ENCODE peak calls at places on chromosomes 7 and 10, in nine cellular contexts. Y is mammary epithelial cell, L is PC-9, X is upper lobe of right lung, Q is lower leg skin, J is dorsolateral prefrontal cortex, K is GM06990, V is OCI-LY7, U is lower lobe of right lung. F is an unnamed sample.

GRCh38 chr10:25017247-25017590 is 807 bp downstream of the THNSL1 start:
- DNase-seq in Y (no peak), L (no peak), X (no peak), Q (no peak), J (peak), K (no peak), V (no peak), U (no peak), F (no peak)

GRCh38 chr10:5496261-5497250 is 2.8 kb downstream of the CALML5 start:
- DNase-seq in Y (no peak), L (peak), X (peak), Q (no peak), J (no peak), K (no peak), V (no peak), U (no peak), F (no peak)

GRCh38 chr10:69662901-69663300 is 32.9 kb downstream of the FAM241B start:
- DNase-seq in Y (no peak), L (no peak), X (no peak), Q (no peak), J (no peak), K (no peak), V (no peak), U (peak), F (no peak)

GRCh38 chr10:114103286-114103685 is 59.6 kb downstream of the ADRB1 start:
- DNase-seq in Y (peak), L (peak), X (no peak), Q (no peak), J (no peak), K (no peak), V (peak), U (no peak), F (no peak)

GRCh38 chr7:87404674-87405073 is 59.2 kb downstream of the CROT start:
- DNase-seq in Y (no peak), L (no peak), X (no peak), Q (no peak), J (no peak), K (no peak), V (no peak), U (no peak), F (no peak)

GRCh38 chr7:106102387-106102966 is 9.6 kb downstream of the SYPL1 start:
- DNase-seq in Y (no peak), L (no peak), X (no peak), Q (no peak), J (no peak), K (no peak), V (no peak), U (no peak), F (no peak)

GRCh38 chr7:28137471-28137870 is 43.1 kb downstream of the JAZF1 start:
- DNase-seq in Y (no peak), L (no peak), X (no peak), Q (no peak), J (no peak), K (no peak), V (no peak), U (no peak), F (no peak)

GRCh38 chr7:130494480-130494879 is 2.6 kb downstream of the MEST start:
- DNase-seq in Y (no peak), L (no peak), X (no peak), Q (no peak), J (no peak), K (no peak), V (no peak), U (no peak), F (no peak)

GRCh38 chr10:114347191-114347739 is 57.0 kb downstream of the AFAP1L2 start:
- DNase-seq in Y (no peak), L (no peak), X (no peak), Q (no peak), J (no peak), K (no peak), V (no peak), U (no peak), F (no peak)

GRCh38 chr10:121792198-121792597 is 135.6 kb downstream of the ATE1 start:
- DNase-seq in Y (no peak), L (no peak), X (no peak), Q (no peak), J (no peak), K (no peak), V (no peak), U (no peak), F (no peak)

GRCh38 chr10:61784354-61785131 is 117.0 kb upstream of the ARID5B start:
- DNase-seq in Y (no peak), L (no peak), X (no peak), Q (no peak), J (no peak), K (no peak), V (no peak), U (no peak), F (no peak)

GRCh38 chr10:130728531-130729215 is 582.8 kb downstream of the TCERG1L start:
- DNase-seq in Y (no peak), L (no peak), X (peak), Q (no peak), J (no peak), K (no peak), V (no peak), U (no peak), F (no peak)

DNA sequence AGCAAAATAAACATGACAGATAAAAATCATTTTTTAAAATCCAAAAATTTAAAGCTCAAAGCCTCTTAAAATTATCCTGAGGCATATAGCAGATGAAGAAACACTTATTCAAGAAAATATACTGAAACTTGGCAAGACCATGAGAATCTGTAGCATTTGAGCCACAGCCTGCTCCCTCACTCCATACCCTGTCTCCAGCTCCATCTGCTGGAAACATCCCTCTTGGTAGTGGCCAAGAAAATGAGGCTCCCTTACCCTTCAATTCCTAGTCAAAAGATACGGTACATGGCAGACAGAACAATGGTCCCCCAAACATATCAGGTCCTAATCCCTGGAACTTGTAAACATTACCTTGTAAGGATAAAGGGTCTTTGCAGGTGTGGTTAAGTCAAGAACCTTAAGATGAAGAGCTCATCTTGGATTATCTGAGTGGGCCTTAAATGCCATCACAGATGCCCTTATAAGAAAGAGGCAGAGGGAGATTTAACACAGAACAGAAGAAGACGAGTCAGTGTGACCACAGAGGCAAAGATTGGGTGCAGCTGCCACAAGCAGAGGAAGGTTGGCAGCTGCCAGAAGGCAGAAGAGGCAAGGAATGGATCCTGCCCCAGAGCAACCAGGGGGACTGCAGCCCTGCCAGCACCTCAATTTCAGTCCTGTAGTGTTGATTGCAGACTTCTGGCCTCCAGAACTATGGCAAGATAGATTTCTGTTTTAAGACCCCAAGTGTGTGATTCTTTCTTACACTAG is 149.4 kb downstream of the ZNF248 start:
- DNase-seq in Y (no peak), L (no peak), X (no peak), Q (no peak), J (no peak), K (no peak), V (no peak), U (no peak), F (no peak)
- TF ChIP-seq CTCF in Y (no peak), L (no peak), X (no peak), Q (no peak), J (no peak), K (no peak), V (no peak), U (no peak), F (no peak)

DNA sequence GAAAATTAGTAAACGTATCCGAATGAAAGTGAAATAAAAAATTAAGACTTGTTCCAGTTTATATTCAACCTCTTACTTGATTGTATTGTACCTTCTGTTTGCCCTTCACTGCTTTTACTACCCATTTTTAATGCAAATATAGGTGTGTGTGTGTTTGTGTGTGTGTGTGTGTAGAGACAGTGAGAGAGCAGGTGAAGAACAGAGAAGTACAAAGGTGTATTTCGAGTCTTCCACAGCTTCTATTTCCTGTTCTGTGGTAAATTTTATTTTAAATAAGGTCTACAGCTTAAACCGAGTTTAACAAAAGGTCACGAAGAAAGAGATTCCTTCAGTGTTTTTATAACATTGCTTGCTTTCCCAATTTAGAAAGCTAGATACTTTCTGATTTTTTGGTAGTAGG is 12.7 kb upstream of the SVIL start:
- DNase-seq in Y (no peak), L (no peak), X (no peak), Q (no peak), J (no peak), K (no peak), V (no peak), U (no peak), F (no peak)
- TF ChIP-seq CTCF in Y (no peak), L (no peak), X (no peak), Q (no peak), J (no peak), K (no peak), V (no peak), U (no peak), F (no peak)

DNA sequence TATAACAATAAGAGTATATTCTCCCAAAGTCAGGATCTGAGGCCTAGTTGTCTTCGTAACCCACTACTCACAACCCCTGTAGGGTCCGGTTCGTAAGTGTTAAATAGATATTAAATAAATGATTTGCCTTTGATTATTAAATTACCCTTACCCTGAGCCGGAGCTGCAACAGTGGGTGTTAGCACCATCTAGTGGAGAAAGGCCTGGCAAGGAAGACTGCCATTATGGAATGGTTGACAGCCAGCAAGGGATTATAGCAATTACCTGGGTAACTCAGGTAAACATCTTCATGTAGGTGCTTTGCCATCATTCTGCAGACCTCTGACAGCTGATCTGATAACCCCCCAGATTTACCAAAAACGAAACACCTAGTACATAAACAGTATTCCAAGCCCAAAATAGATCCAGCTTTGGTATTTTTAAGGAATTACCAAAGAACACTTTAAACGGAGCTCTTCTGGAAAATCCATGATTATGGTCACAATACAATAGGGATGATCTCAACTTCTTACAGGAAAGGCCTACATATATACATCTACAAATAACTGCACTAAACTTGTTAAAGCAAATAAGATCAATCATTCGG is 69.8 kb downstream of the HTR7 start:
- DNase-seq in Y (peak), L (peak), X (no peak), Q (no peak), J (no peak), K (no peak), V (peak), U (no peak), F (peak)
- TF ChIP-seq CTCF in Y (peak), L (peak), X (peak), Q (no peak), J (peak), K (peak), V (peak), U (peak), F (peak)

DNA sequence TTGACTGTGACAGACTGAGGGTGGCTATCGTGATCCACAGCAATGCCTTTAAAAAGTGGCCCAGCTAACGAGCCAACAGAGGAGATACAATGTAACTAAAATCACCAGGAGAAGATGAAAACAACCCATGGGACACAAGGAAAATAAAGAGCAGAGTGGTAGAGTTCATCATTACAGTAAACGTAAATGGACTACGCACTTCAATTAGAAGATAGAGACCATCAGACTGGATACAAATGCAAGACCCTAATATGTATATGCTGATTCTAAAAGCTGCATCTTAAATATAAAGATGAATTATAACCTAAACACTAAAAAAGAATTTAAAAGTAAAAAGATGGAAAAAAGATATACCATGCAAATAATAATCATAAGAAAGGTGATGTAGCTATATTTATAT is 6.6 kb upstream of the STK32C start:
- DNase-seq in Y (no peak), L (no peak), X (no peak), Q (no peak), J (no peak), K (no peak), V (no peak), U (no peak), F (no peak)
- TF ChIP-seq CTCF in Y (no peak), L (no peak), X (no peak), Q (no peak), J (no peak), K (no peak), V (no peak), U (no peak), F (no peak)

DNA sequence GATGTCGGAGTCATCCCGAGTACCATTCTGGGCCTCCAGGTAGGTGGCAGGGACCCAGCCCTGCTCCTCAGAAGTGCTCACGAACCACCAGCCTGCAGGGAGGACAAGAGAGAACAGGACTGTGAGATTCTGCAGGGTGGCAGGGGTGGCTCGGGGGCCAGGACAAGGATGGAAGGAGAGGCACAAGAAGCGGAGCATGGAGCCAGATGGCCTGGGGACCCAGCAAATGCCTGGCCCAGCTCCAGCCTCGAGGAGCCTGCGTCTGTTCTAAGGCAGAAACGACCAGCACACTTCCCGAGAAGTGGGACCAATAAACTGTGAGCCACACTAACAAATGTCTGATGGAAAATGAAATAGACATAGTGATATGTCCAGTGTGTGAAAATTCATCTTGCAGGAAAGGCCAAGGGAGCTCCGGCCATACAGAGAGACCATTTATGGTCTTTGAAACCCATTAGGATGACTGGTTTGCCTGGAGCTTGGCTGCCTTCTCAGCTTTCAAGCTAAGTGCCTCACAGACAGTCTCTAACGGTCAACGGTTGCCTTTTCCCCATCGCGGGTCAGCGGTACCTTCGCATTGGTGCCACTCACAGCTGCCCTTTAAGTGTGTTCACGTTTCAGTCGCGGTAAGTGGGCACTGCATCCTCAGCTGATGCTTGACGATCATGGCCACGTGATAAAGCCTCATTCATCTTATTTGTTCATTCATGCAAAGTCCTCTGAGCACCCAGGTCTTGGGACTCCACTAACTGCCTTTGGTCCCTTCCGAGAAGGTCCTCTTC is 133.8 kb downstream of the NEURL1 start:
- DNase-seq in Y (no peak), L (no peak), X (no peak), Q (no peak), J (no peak), K (no peak), V (no peak), U (no peak), F (no peak)
- TF ChIP-seq CTCF in Y (no peak), L (no peak), X (no peak), Q (no peak), J (no peak), K (no peak), V (no peak), U (no peak), F (no peak)

GRCh38 chr10:127150136-127150535 is 46.3 kb downstream of the INSYN2A start:
- DNase-seq in Y (peak), L (no peak), X (no peak), Q (no peak), J (no peak), K (no peak), V (no peak), U (no peak), F (no peak)
- TF ChIP-seq CTCF in Y (no peak), L (no peak), X (no peak), Q (no peak), J (no peak), K (no peak), V (no peak), U (no peak), F (no peak)